ENCODE peak calls at places on chromosomes 3 and 15, in five cellular contexts. Z, S, F, E and Y are unnamed samples.
A peak's percentile ranks its signal among the peaks of the same experiment; 100 is the strongest.

GRCh38 chr3:72821170-72821781 is 27.0 kb downstream of the SHQ1 start:
- DNase-seq in Z (peak; percentile 46), E (no peak), S (no peak), F (no peak), Y (peak; percentile 29)

GRCh38 chr3:49279376-49279775 is 2.3 kb upstream of the C3orf62 start:
- DNase-seq in Z (no peak), E (peak; percentile 64), S (no peak), F (no peak), Y (peak; percentile 67)

GRCh38 chr3:4981688-4982494 is 2.7 kb downstream of the BHLHE40 start:
- DNase-seq in Z (no peak), S (no peak), F (no peak), E (peak; percentile 74), Y (peak; percentile 81)

GRCh38 chr3:100647171-100647570 is 37.8 kb downstream of the ADGRG7 start:
- DNase-seq in E (no peak), Z (no peak), F (no peak), S (no peak), Y (no peak)

GRCh38 chr3:178584722-178585121 is 48.5 kb downstream of the KCNMB2 start:
- DNase-seq in E (no peak), F (no peak), S (no peak), Z (no peak), Y (no peak)

GRCh38 chr15:70243686-70244540 is 146.2 kb upstream of the TLE3 start:
- DNase-seq in S (no peak), E (no peak), Z (no peak), F (no peak), Y (no peak)

GRCh38 chr3:153357436-153357835 is 195.4 kb downstream of the RAP2B start:
- DNase-seq in F (no peak), E (no peak), S (no peak), Z (no peak), Y (no peak)

GRCh38 chr15:33559207-33559890 is 248.6 kb downstream of the RYR3 start:
- DNase-seq in E (no peak), Z (no peak), S (no peak), F (no peak), Y (peak; percentile 3)